ENCODE peak calls at places on chromosomes 7 and 10, in nine cellular contexts. L is NCI-H774; K is kidney glomerular epithelial cell; C is left ventricle myocardium inferior; R is smooth muscle cell of the brain vasculature; F is T-helper 9 cell; I is RCC 7860; Z is heart left ventricle; B is stimulated activated CD4-positive, alpha-beta T cell treated with anti-CD3 and anti-CD28 coated beads, Interleukin-1b, Interleukin-23, amount 100 ng/mL, for 4 hours. U is an unnamed sample.

GRCh38 chr7:7573701-7574100 is 7.0 kb downstream of the MIOS start:
- DNase-seq in L (no peak), K (no peak), C (no peak), R (no peak), F (no peak), I (no peak), Z (no peak), B (no peak), U (no peak)

GRCh38 chr7:1809601-1810258 is 139.7 kb downstream of the ELFN1 start:
- DNase-seq in L (no peak), K (no peak), C (no peak), R (no peak), F (no peak), I (no peak), Z (no peak), B (no peak), U (no peak)

GRCh38 chr10:89921422-89921821 is 220.0 kb downstream of the KIF20B start:
- DNase-seq in L (no peak), K (no peak), C (no peak), R (no peak), F (no peak), I (peak), Z (no peak), B (no peak), U (no peak)

GRCh38 chr7:135862586-135863361 is 114.2 kb upstream of the FAM180A start:
- DNase-seq in L (no peak), K (no peak), C (no peak), R (no peak), F (no peak), I (no peak), Z (no peak), B (no peak), U (no peak)

GRCh38 chr10:103787251-103787816 is 68.0 kb downstream of the SH3PXD2A start:
- DNase-seq in L (no peak), K (no peak), C (no peak), R (no peak), F (no peak), I (no peak), Z (no peak), B (no peak), U (no peak)

GRCh38 chr7:147088916-147089315 is 972.3 kb downstream of the CNTNAP2 start:
- DNase-seq in L (no peak), K (no peak), C (no peak), R (no peak), F (no peak), I (no peak), Z (no peak), B (no peak), U (no peak)

GRCh38 chr10:124991872-124992271 is 49.9 kb downstream of the ZRANB1 start:
- DNase-seq in L (no peak), K (no peak), C (no peak), R (no peak), F (no peak), I (no peak), Z (no peak), B (no peak), U (no peak)

GRCh38 chr7:70434376-70434775 is 697.6 kb upstream of the GALNT17 start:
- DNase-seq in L (no peak), K (no peak), C (no peak), R (no peak), F (no peak), I (no peak), Z (no peak), B (no peak), U (no peak)

GRCh38 chr7:85695041-85695990 is 508.5 kb upstream of the SEMA3D start:
- DNase-seq in L (no peak), K (peak), C (no peak), R (no peak), F (no peak), I (no peak), Z (no peak), B (no peak), U (no peak)

GRCh38 chr7:89584896-89585295 is 569.4 kb upstream of the STEAP1 start:
- DNase-seq in L (no peak), K (no peak), C (no peak), R (no peak), F (no peak), I (no peak), Z (no peak), B (no peak), U (no peak)

GRCh38 chr7:883029-884021 is 7.0 kb downstream of the GET4 start:
- DNase-seq in L (no peak), K (no peak), C (peak), R (no peak), F (no peak), I (no peak), Z (no peak), B (no peak), U (no peak)

GRCh38 chr7:142876991-142877910 is 8.3 kb downstream of the TRPV6 start:
- DNase-seq in L (no peak), K (no peak), C (no peak), R (no peak), F (no peak), I (no peak), Z (no peak), B (no peak), U (no peak)

GRCh38 chr7:131341690-131342089 is 14.0 kb downstream of the MKLN1 start:
- DNase-seq in L (no peak), K (no peak), C (no peak), R (no peak), F (no peak), I (no peak), Z (no peak), B (no peak), U (no peak)

GRCh38 chr7:101681170-101682007 is 52.3 kb upstream of the MYL10 start:
- DNase-seq in L (no peak), K (peak), C (peak), R (no peak), F (no peak), I (peak), Z (peak), B (no peak), U (no peak)

GRCh38 chr7:129436335-129436923 is 2.2 kb downstream of the STRIP2 start:
- DNase-seq in L (no peak), K (no peak), C (no peak), R (no peak), F (no peak), I (no peak), Z (no peak), B (no peak), U (no peak)

GRCh38 chr7:107396990-107397389 is 72.9 kb upstream of the GPR22 start:
- DNase-seq in L (no peak), K (no peak), C (no peak), R (no peak), F (no peak), I (no peak), Z (no peak), B (no peak), U (no peak)

GRCh38 chr10:114087255-114087654 is 43.6 kb downstream of the ADRB1 start:
- DNase-seq in L (no peak), K (no peak), C (no peak), R (no peak), F (no peak), I (no peak), Z (no peak), B (no peak), U (no peak)

GRCh38 chr7:119957335-119957734 is 315.6 kb upstream of the KCND2 start:
- DNase-seq in L (no peak), K (no peak), C (no peak), R (no peak), F (no peak), I (no peak), Z (no peak), B (no peak), U (no peak)

GRCh38 chr10:283140-283479 is 147.9 kb downstream of the ZMYND11 start:
- DNase-seq in L (no peak), K (no peak), C (no peak), R (no peak), F (no peak), I (no peak), Z (no peak), B (no peak), U (no peak)

GRCh38 chr7:12133865-12134264 is 77.2 kb upstream of the TMEM106B start:
- DNase-seq in L (no peak), K (peak), C (no peak), R (no peak), F (no peak), I (no peak), Z (no peak), B (no peak), U (no peak)